ENCODE peak calls at places on chromosomes 16 and 17, in four cellular contexts. E is NT2/D1; Z is naive thymus-derived CD4-positive, alpha-beta T cell; H is tibial nerve. M is an unnamed sample.

GRCh38 chr17:1153795-1154546 is 25.8 kb downstream of the ABR start:
- DNase-seq in E (no peak), Z (no peak), H (no peak), M (peak; percentile 93)

GRCh38 chr16:8696880-8697279 is 22.5 kb downstream of the ABAT start:
- DNase-seq in E (no peak), Z (no peak), H (no peak), M (no peak)

GRCh38 chr17:80034977-80035686 is 540 bp downstream of the TBC1D16 start:
- DNase-seq in E (no peak), Z (no peak), H (no peak), M (peak; percentile 46)

GRCh38 chr16:81623365-81624102 is 155.6 kb upstream of the PLCG2 start:
- DNase-seq in E (peak; percentile 39), Z (peak; percentile 36), H (no peak), M (peak; percentile 62)

GRCh38 chr16:67676516-67676915 is 9.9 kb downstream of the C16orf86 start:
- DNase-seq in E (no peak), Z (no peak), H (no peak), M (no peak)

GRCh38 chr17:4772235-4772613 is 538 bp downstream of the TM4SF5 start:
- DNase-seq in E (no peak), Z (no peak), H (no peak), M (no peak)

GRCh38 chr17:38970804-38971203 is 3.6 kb upstream of the FBXO47 start:
- DNase-seq in E (no peak), Z (no peak), H (no peak), M (no peak)

GRCh38 chr16:58098207-58099096 is 30.7 kb downstream of the CFAP20 start:
- DNase-seq in E (no peak), Z (no peak), H (no peak), M (peak; percentile 26)

GRCh38 chr16:35182043-35182677 is 1722.7 kb downstream of the TP53TG3F start:
- DNase-seq in E (no peak), Z (no peak), H (no peak), M (no peak)

GRCh38 chr17:27481327-27481726 is 25.1 kb downstream of the KSR1 start:
- DNase-seq in E (no peak), Z (peak; percentile 37), H (no peak), M (no peak)

GRCh38 chr17:5045496-5045895 is 10.3 kb upstream of the SLC52A1 start:
- DNase-seq in E (no peak), Z (no peak), H (no peak), M (no peak)

GRCh38 chr17:80026359-80027042 is 9.2 kb downstream of the TBC1D16 start:
- DNase-seq in E (no peak), Z (no peak), H (peak; percentile 56), M (no peak)

GRCh38 chr16:75476817-75477216 is 12.3 kb upstream of the TMEM170A start:
- DNase-seq in E (no peak), Z (no peak), H (no peak), M (no peak)

GRCh38 chr17:82740906-82741759 is 5.7 kb downstream of the FN3K start:
- DNase-seq in E (no peak), Z (no peak), H (no peak), M (peak; percentile 18)

GRCh38 chr16:30527635-30528178 is 1.3 kb upstream of the ZNF768 start:
- DNase-seq in E (no peak), Z (no peak), H (no peak), M (no peak)

GRCh38 chr17:47119746-47120520 is 69.2 kb downstream of the CDC27 start:
- DNase-seq in E (no peak), Z (no peak), H (no peak), M (peak; percentile 58)

GRCh38 chr17:4014148-4014927 is 50.1 kb upstream of the ATP2A3 start:
- DNase-seq in E (no peak), Z (no peak), H (no peak), M (no peak)

GRCh38 chr17:77691216-77692085 is 267.1 kb upstream of the TNRC6C start:
- DNase-seq in E (no peak), Z (no peak), H (no peak), M (no peak)

GRCh38 chr16:23867566-23867965 is 31.8 kb downstream of the PRKCB start:
- DNase-seq in E (no peak), Z (no peak), H (no peak), M (no peak)

GRCh38 chr17:28622186-28622585 is 8.2 kb upstream of the RSKR start:
- DNase-seq in E (no peak), Z (no peak), H (no peak), M (no peak)

GRCh38 chr16:67034478-67034877 is 5.5 kb downstream of the CBFB start:
- DNase-seq in E (no peak), Z (no peak), H (no peak), M (peak; percentile 49)

DNA sequence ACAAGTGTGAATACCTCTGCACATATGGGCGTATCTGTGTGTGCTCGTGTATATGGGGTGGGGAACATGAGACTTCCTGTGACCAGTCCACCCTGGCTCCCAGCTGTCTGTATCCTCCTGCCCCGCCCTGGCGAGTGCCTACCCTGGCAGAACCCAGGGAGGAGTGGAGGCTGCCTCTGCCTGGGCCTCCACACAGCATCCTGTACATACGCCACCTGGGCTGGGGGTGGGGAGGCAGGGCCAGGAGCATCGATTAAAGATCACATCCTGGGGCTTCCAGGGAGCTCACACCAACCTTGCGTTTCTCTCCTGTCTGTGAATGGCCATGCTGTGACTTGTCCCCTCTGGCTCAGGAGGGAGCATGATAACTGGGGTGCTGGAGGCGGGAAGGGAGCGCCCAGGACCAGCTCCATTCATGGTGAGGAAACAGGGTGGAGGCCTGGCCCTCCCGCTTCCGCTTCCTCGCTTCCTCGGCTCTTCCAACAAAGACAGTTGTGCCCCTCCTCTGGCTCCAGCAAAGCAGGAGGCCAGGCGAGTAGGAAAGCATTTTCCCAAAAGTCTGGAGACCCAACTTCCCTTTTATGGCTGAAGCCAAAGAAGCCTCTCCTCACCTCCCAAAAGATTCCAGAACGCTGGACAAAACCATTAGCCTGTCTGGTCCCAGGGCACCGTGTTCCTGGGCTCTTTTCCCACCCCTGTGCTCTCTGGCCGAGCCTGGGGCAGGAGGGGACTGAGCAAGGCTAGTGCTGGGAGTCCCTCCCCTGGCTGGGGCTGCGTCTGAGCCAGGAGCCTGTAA is 23.0 kb downstream of the ADAM11 start:
- DNase-seq in E (no peak), Z (no peak), H (no peak), M (no peak)
- H3K4me3 ChIP-seq in E (no peak overlapping the region), Z (no peak overlapping the region), H (no peak overlapping the region), M (no peak overlapping the region)

DNA sequence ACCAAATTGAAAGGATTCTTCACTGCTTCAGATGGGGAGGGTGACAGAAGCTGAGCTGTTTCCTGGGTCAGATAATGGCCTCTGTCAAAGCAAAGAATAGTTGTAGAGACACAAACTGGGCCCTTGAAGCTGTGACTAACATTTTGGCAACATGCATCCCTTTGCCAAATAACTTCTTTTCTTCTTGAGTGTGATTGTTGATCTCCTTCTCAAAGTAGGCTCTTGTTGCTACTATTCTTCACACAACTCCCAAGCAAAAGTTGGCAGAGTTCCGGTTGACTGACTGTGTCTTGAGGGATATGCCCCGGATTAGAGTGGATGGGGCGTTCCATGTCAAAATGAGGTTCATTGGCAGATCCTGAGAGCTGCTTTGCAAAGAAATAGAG is 5.6 kb downstream of the WIPF2 start:
- DNase-seq in E (no peak), Z (no peak), H (peak; percentile 45), M (peak; percentile 92)
- H3K4me3 ChIP-seq in E (no peak overlapping the region), Z (no peak overlapping the region), H (no peak overlapping the region), M (no peak overlapping the region)

GRCh38 chr17:51103050-51103449 is 17.6 kb downstream of the SPAG9 start:
- DNase-seq in E (no peak), Z (no peak), H (no peak), M (no peak)

GRCh38 chr17:51097708-51098446 is 22.8 kb downstream of the SPAG9 start:
- DNase-seq in E (no peak), Z (no peak), H (no peak), M (no peak)

GRCh38 chr17:51107666-51108227 is 12.9 kb downstream of the SPAG9 start:
- DNase-seq in E (no peak), Z (no peak), H (no peak), M (no peak)

DNA sequence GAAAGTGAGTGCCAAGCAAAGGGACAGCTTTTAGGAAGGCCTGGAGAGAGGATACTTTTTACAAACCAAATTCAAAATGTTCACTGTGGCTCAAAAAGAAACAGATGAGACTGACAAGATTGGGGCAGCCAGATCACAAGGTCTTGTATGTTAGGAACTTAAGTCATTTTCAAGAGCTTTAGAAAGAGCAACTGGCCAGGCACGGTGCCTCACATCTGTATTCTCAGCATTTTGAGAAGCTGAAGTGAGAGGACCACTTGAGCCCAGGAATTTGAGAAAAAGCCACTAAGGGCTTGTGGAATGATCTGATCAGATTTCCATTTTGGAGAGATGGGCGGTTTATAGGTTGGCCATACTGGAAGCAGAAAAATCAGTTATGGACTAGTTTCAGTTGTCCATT is 17.2 kb downstream of the SPAG9 start:
- DNase-seq in E (no peak), Z (no peak), H (no peak), M (no peak)
- H3K4me3 ChIP-seq in E (no peak overlapping the region), Z (no peak overlapping the region), H (no peak overlapping the region), M (no peak overlapping the region)

GRCh38 chr17:21513012-21513570 is 136.9 kb downstream of the KCNJ12 start:
- DNase-seq in E (peak; percentile 47), Z (peak; percentile 77), H (peak; percentile 52), M (peak; percentile 70)
- H3K4me3 ChIP-seq in E (no peak overlapping the region), Z (no peak overlapping the region), H (no peak overlapping the region), M (peak overlapping the region; percentile 22)

DNA sequence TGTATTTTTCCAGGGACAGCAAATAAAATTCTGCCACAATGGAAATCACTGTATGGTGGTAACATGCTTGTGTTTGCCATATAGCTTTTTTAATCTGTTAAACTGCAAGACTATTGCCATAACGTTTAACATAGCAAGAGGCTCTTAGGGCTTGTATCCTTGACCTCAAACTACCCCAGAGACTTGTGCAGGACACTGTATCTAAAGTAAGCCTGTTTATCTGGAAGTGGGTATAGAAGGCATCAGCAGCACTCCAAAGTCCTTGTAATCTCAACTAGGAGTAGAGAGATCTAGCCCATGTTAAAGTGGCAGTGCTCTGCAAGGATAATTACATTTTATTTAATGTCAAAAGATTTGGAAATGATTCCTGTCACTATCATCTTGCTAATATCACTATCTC is 1424.1 kb downstream of the CDH11 start:
- DNase-seq in E (no peak), Z (no peak), H (no peak), M (no peak)
- H3K4me3 ChIP-seq in E (no peak overlapping the region), Z (no peak overlapping the region), H (no peak overlapping the region), M (no peak overlapping the region)

GRCh38 chr16:27377666-27378485 is 24.1 kb upstream of the IL21R start:
- DNase-seq in E (no peak), Z (peak; percentile 49), H (no peak), M (no peak)
- H3K4me3 ChIP-seq in E (no peak overlapping the region), Z (peak overlapping the region; percentile 38), H (no peak overlapping the region), M (no peak overlapping the region)

M was measured in fibroblast of the aortic adventitia.